ENCODE peak calls at places on chromosomes 16 and 17, in six cellular contexts. N is OCI-LY7; U is Peyer's patch; O is left ventricle myocardium inferior; G is CD4-positive, CD25-positive, alpha-beta regulatory T cell; D is A549. W is an unnamed sample.

GRCh38 chr17:4004517-4005295 is 40.5 kb upstream of the ATP2A3 start:
- DNase-seq in N (peak; percentile 72), U (peak; percentile 58), O (peak; percentile 46), G (peak; percentile 13), D (peak; percentile 81), W (no peak)

GRCh38 chr17:51391992-51392654 is 131.8 kb downstream of the UTP18 start:
- DNase-seq in N (no peak), U (no peak), O (no peak), G (no peak), D (no peak), W (no peak)

GRCh38 chr17:82195675-82196258 is 16.9 kb downstream of the CCDC57 start:
- DNase-seq in N (no peak), U (no peak), O (no peak), G (no peak), D (no peak), W (no peak)

GRCh38 chr17:8857919-8858318 is 9.6 kb downstream of the PIK3R6 start:
- DNase-seq in N (peak; percentile 84), U (peak; percentile 72), O (peak; percentile 41), G (no peak), D (no peak), W (no peak)

GRCh38 chr16:63228259-63228658 is 1192.0 kb upstream of the CDH8 start:
- DNase-seq in N (no peak), U (no peak), O (no peak), G (no peak), D (no peak), W (no peak)

GRCh38 chr17:28379814-28380571 is 8.5 kb downstream of the SARM1 start:
- DNase-seq in N (no peak), U (no peak), O (no peak), G (no peak), D (no peak), W (peak; percentile 98)

GRCh38 chr17:12256380-12256995 is 235.8 kb downstream of the MAP2K4 start:
- DNase-seq in N (peak; percentile 59), U (no peak), O (no peak), G (no peak), D (peak; percentile 55), W (no peak)

GRCh38 chr17:79811036-79811887 is 14.4 kb upstream of the CBX8 start:
- DNase-seq in N (peak; percentile 72), U (no peak), O (no peak), G (no peak), D (peak; percentile 94), W (no peak)

GRCh38 chr17:43356999-43357398 is 41.8 kb upstream of the ARL4D start:
- DNase-seq in N (no peak), U (no peak), O (no peak), G (no peak), D (peak; percentile 47), W (peak; percentile 57)

GRCh38 chr17:31663576-31663975 is 195.5 kb downstream of the COPRS start:
- DNase-seq in N (no peak), U (no peak), O (no peak), G (no peak), D (no peak), W (no peak)

GRCh38 chr17:81539571-81539900 is 11.4 kb downstream of the FSCN2 start:
- DNase-seq in N (no peak), U (no peak), O (no peak), G (no peak), D (no peak), W (no peak)

GRCh38 chr16:89320717-89321501 is 103.4 kb downstream of the ZNF778 start:
- DNase-seq in N (no peak), U (no peak), O (peak; percentile 64), G (no peak), D (no peak), W (no peak)

GRCh38 chr16:25747160-25747758 is 55.5 kb downstream of the HS3ST4 start:
- DNase-seq in N (peak; percentile 13), U (no peak), O (no peak), G (no peak), D (no peak), W (no peak)

GRCh38 chr16:57003439-57004386 is 14.4 kb downstream of the NLRC5 start:
- DNase-seq in N (peak; percentile 76), U (peak; percentile 68), O (no peak), G (no peak), D (no peak), W (no peak)

GRCh38 chr17:81200695-81201580 is 21.8 kb downstream of the CEP131 start:
- DNase-seq in N (peak; percentile 75), U (no peak), O (no peak), G (no peak), D (peak; percentile 92), W (peak; percentile 18)

GRCh38 chr16:25124503-25124902 is 13.0 kb downstream of the LCMT1 start:
- DNase-seq in N (no peak), U (no peak), O (no peak), G (no peak), D (no peak), W (no peak)

GRCh38 chr16:22220714-22221113 is 14.6 kb downstream of the EEF2K start:
- DNase-seq in N (no peak), U (no peak), O (peak; percentile 47), G (no peak), D (no peak), W (no peak)

GRCh38 chr16:89918453-89919347 is at the start of gene MC1R:
- DNase-seq in N (peak; percentile 87), U (peak; percentile 26), O (no peak), G (no peak), D (peak; percentile 51), W (no peak)

GRCh38 chr16:77336637-77337036 is 98.2 kb downstream of the ADAMTS18 start:
- DNase-seq in N (no peak), U (no peak), O (no peak), G (no peak), D (no peak), W (no peak)

GRCh38 chr17:79951361-79952264 is 84.1 kb downstream of the TBC1D16 start:
- DNase-seq in N (no peak), U (no peak), O (peak; percentile 42), G (no peak), D (no peak), W (no peak)

DNA sequence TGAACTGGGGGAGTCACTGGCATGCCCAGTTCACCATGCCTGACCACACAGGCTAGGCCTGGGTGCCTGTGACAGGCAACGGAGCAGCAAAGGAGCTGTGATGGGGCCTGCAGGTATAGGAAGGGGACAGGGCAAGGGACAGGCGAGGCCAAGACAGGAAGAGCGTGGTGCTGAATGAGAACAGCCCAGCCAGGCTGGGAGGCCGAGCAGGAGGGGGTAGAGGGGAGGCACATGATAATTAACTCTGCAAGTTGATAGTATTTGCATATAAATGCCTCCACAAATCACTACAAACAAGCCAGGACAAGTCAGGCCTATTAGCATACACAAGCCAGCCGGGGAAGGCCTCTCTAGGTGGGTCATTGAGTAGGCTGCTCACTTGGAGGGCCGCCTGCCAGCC is 7.8 kb downstream of the ZFHX3 start:
- DNase-seq in N (no peak), U (no peak), O (no peak), G (no peak), D (no peak), W (no peak)
- H3K27ac ChIP-seq in N (no peak overlapping the region), U (no peak overlapping the region), O (no peak overlapping the region), G (no peak overlapping the region), D (peak overlapping the region; percentile 16), W (peak overlapping the region; percentile 1)

DNA sequence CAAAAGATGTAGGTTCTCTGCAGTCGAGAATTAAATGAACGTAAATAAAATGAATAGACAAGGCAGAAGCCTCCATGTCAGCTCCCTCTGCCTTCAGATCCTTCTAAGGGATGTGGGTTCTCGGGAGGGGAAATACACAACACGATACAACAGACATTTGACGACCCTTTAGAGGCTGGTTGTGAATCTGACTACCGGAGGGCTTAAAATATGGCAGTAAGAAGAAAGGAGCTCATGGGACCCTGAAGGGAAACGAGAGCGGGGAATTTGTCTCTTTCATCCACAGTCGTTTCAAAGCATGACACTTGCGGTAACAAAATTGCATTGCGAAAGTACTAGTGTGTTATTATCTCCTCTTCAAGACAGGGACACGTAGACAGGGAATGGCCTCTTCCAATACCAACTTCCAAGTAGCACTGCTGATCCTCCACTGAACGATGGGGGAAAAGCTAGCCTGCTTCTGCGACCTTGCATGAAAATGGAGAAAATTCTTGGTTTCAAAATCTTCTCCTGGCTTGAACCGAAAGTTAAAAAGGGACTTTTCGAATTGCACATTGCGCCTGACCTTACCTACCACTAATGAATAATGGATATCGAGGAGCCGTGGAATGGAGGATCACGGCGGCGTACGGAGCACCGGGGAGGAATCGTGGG is 1.2 kb upstream of the TNRC6C start:
- DNase-seq in N (peak; percentile 30), U (no peak), O (no peak), G (no peak), D (peak; percentile 34), W (no peak)
- H3K27ac ChIP-seq in N (no peak overlapping the region), U (peak overlapping the region; percentile 76), O (peak overlapping the region; percentile 88), G (peak overlapping the region; percentile 72), D (peak overlapping the region; percentile 45), W (no peak overlapping the region)

GRCh38 chr16:50224297-50224696 is 42.1 kb upstream of the ADCY7 start:
- DNase-seq in N (no peak), U (no peak), O (no peak), G (no peak), D (no peak), W (no peak)

GRCh38 chr16:50216231-50216630 is 50.1 kb upstream of the ADCY7 start:
- DNase-seq in N (no peak), U (no peak), O (no peak), G (no peak), D (no peak), W (no peak)

GRCh38 chr16:50215680-50216079 is 50.7 kb upstream of the ADCY7 start:
- DNase-seq in N (no peak), U (no peak), O (no peak), G (no peak), D (no peak), W (no peak)

GRCh38 chr16:50213939-50214519 is 52.3 kb upstream of the ADCY7 start:
- DNase-seq in N (peak; percentile 55), U (no peak), O (no peak), G (no peak), D (peak; percentile 52), W (no peak)

GRCh38 chr16:50219402-50219975 is 46.9 kb upstream of the ADCY7 start:
- DNase-seq in N (no peak), U (no peak), O (no peak), G (no peak), D (no peak), W (no peak)
- H3K27ac ChIP-seq in N (no peak overlapping the region), U (no peak overlapping the region), O (no peak overlapping the region), G (no peak overlapping the region), D (no peak overlapping the region), W (no peak overlapping the region)

DNA sequence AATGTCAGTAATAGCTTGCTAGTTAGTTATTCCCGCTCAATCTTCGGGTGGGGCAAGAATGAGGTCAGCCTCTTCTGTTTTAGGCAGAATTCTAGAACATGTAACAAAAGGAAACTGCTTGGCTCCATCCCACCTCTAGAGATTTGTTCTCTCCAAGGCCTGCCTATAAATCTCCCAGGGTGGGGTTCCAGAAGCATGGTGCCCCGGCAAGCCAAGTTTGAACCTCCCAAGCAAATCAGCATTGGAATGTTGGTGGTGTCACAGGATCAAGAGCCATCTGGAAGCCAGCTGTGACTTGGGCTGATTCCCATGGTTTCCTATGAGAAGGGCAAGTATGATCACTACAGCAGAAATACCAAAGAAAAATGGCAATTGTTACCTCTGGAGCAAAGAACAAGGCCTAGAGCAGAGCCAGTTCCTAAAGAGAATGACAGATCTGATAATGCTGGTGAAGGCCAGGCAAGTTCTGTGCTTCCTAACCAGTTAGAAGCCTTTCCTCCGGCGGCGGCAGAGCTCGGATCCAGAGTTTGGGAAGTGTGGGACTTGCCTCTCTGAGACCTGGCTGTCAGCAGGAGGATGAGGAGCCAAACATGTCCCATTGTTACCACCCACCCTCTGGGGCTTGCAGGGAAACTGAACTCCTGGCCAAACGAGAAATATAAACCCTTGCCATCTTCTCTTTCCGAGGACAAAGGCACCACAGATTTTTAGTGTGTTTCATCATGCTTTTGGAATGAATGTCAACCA is 80.0 kb upstream of the SMURF2 start:
- DNase-seq in N (no peak), U (no peak), O (peak; percentile 66), G (no peak), D (no peak), W (no peak)
- H3K27ac ChIP-seq in N (no peak overlapping the region), U (no peak overlapping the region), O (peak overlapping the region; percentile 76), G (no peak overlapping the region), D (no peak overlapping the region), W (no peak overlapping the region)

W was measured in epithelial cell of prostate.